ENCODE peak calls at places on chromosomes 5 and 9, in six cellular contexts. T, Q, O, G, P and Y are unnamed samples.

GRCh38 chr9:110638381-110638954 is 30.1 kb upstream of the MUSK start:
- DNase-seq in T (no peak), Q (no peak), O (no peak), G (no peak), P (peak; percentile 24), Y (no peak)

GRCh38 chr5:92180406-92180805 is 797.3 kb upstream of the ARRDC3 start:
- DNase-seq in T (no peak), Q (no peak), O (no peak), G (no peak), P (no peak), Y (no peak)

GRCh38 chr5:141524604-141525597 is 36.0 kb downstream of the PCDHGC5 start:
- DNase-seq in T (peak; percentile 98), Q (peak; percentile 45), O (peak; percentile 88), G (peak; percentile 77), P (peak; percentile 96), Y (peak; percentile 91)

GRCh38 chr5:73501406-73501805 is 3.2 kb downstream of the BTF3 start:
- DNase-seq in T (no peak), Q (no peak), O (no peak), G (no peak), P (no peak), Y (no peak)

GRCh38 chr5:62538017-62538942 is 40.3 kb upstream of the LRRC70 start:
- DNase-seq in T (peak; percentile 21), Q (no peak), O (no peak), G (no peak), P (peak; percentile 2), Y (no peak)

GRCh38 chr5:80071510-80072021 is 36.4 kb downstream of the THBS4 start:
- DNase-seq in T (no peak), Q (no peak), O (no peak), G (no peak), P (no peak), Y (no peak)

GRCh38 chr5:132426525-132427138 is 57.1 kb downstream of the SLC22A5 start:
- DNase-seq in T (peak; percentile 81), Q (peak; percentile 30), O (peak; percentile 75), G (peak; percentile 87), P (peak; percentile 65), Y (peak; percentile 92)

GRCh38 chr9:22010881-22011625 is 1.9 kb upstream of the CDKN2B start:
- DNase-seq in T (no peak), Q (no peak), O (no peak), G (peak; percentile 31), P (no peak), Y (no peak)

GRCh38 chr9:97307091-97307490 is 368 bp upstream of the CCDC180 start:
- DNase-seq in T (peak; percentile 52), Q (no peak), O (peak; percentile 74), G (no peak), P (peak; percentile 49), Y (peak; percentile 97)

GRCh38 chr9:124242331-124243194 is 15.2 kb upstream of the NEK6 start:
- DNase-seq in T (no peak), Q (no peak), O (peak; percentile 47), G (no peak), P (no peak), Y (no peak)

GRCh38 chr9:98045234-98046160 is 11.0 kb upstream of the NANS start:
- DNase-seq in T (no peak), Q (peak; percentile 3), O (no peak), G (peak; percentile 92), P (no peak), Y (no peak)

GRCh38 chr5:91288517-91288916 is 94.6 kb downstream of the ARRDC3 start:
- DNase-seq in T (no peak), Q (no peak), O (no peak), G (no peak), P (no peak), Y (no peak)

GRCh38 chr9:89177401-89178161 is 1.0 kb downstream of the SHC3 start:
- DNase-seq in T (no peak), Q (no peak), O (no peak), G (no peak), P (no peak), Y (peak; percentile 75)

GRCh38 chr5:176183321-176184074 is 54.7 kb upstream of the SIMC1 start:
- DNase-seq in T (no peak), Q (no peak), O (no peak), G (no peak), P (no peak), Y (no peak)

GRCh38 chr9:109314011-109314531 is 6.8 kb downstream of the EPB41L4B start:
- DNase-seq in T (no peak), Q (no peak), O (no peak), G (no peak), P (no peak), Y (no peak)

GRCh38 chr9:98929866-98930265 is 13.8 kb upstream of the COL15A1 start:
- DNase-seq in T (no peak), Q (no peak), O (no peak), G (no peak), P (no peak), Y (no peak)

GRCh38 chr9:84851935-84852585 is 182.5 kb downstream of the NTRK2 start:
- DNase-seq in T (peak; percentile 90), Q (no peak), O (no peak), G (no peak), P (peak; percentile 98), Y (no peak)

GRCh38 chr5:885529-885928 is 7.1 kb downstream of the BRD9 start:
- DNase-seq in T (no peak), Q (no peak), O (peak; percentile 91), G (no peak), P (no peak), Y (peak; percentile 63)

GRCh38 chr5:135239461-135240282 is 159.4 kb downstream of the MACROH2A1 start:
- DNase-seq in T (no peak), Q (no peak), O (no peak), G (no peak), P (peak; percentile 55), Y (peak; percentile 27)

GRCh38 chr5:390571-391491 is 52.1 kb upstream of the EXOC3 start:
- DNase-seq in T (no peak), Q (no peak), O (no peak), G (no peak), P (no peak), Y (peak; percentile 38)

GRCh38 chr9:33140406-33141360 is 26.5 kb downstream of the B4GALT1 start:
- DNase-seq in T (no peak), Q (no peak), O (no peak), G (no peak), P (no peak), Y (no peak)

GRCh38 chr9:70639853-70640814 is 225.7 kb upstream of the KLF9 start:
- DNase-seq in T (peak; percentile 29), Q (no peak), O (no peak), G (peak; percentile 36), P (peak; percentile 55), Y (no peak)